ENCODE peak calls at places on chromosomes 4 and X, in six cellular contexts. N, I, C, D, O and L are unnamed samples.

GRCh38 chr4:87423313-87424031 is 1.1 kb downstream of the NUDT9 start:
- DNase-seq in N (no peak), I (no peak), C (no peak), D (no peak), O (no peak), L (no peak)

GRCh38 chrX:38664285-38664684 is 102.9 kb downstream of the TSPAN7 start:
- DNase-seq in N (no peak), I (no peak), C (no peak), D (no peak), O (peak), L (no peak)

GRCh38 chrX:145735036-145735435 is 82.6 kb upstream of the SLITRK2 start:
- DNase-seq in N (no peak), I (no peak), C (no peak), D (no peak), O (no peak), L (no peak)

GRCh38 chr4:25154594-25155265 is 5.5 kb downstream of the SEPSECS start:
- DNase-seq in N (no peak), I (peak), C (no peak), D (no peak), O (no peak), L (no peak)

GRCh38 chr4:152652102-152652501 is 27.7 kb downstream of the TMEM154 start:
- DNase-seq in N (no peak), I (no peak), C (no peak), D (no peak), O (no peak), L (no peak)

GRCh38 chr4:131609039-131609438 is 1540.1 kb upstream of the PCDH10 start:
- DNase-seq in N (no peak), I (no peak), C (no peak), D (no peak), O (no peak), L (no peak)

GRCh38 chrX:133412665-133413064 is 2.6 kb downstream of the GPC4 start:
- DNase-seq in N (no peak), I (no peak), C (no peak), D (no peak), O (no peak), L (no peak)

GRCh38 chrX:31435592-31435991 is 363.8 kb upstream of the FTHL17 start:
- DNase-seq in N (no peak), I (peak), C (no peak), D (no peak), O (no peak), L (peak)

GRCh38 chrX:20101927-20102581 is 14.7 kb downstream of the MAP7D2 start:
- DNase-seq in N (no peak), I (no peak), C (no peak), D (no peak), O (no peak), L (no peak)

GRCh38 chr4:16270654-16271328 is 44.5 kb upstream of the TAPT1 start:
- DNase-seq in N (no peak), I (no peak), C (no peak), D (no peak), O (no peak), L (no peak)

GRCh38 chrX:120790118-120790517 is 85.5 kb downstream of the CT47B1 start:
- DNase-seq in N (no peak), I (peak), C (no peak), D (no peak), O (peak), L (no peak)

GRCh38 chr4:159103406-159104131 is 690 bp downstream of the RAPGEF2 start:
- DNase-seq in N (peak), I (peak), C (peak), D (peak), O (no peak), L (peak)

GRCh38 chr4:38695844-38696243 is 31.8 kb downstream of the KLF3 start:
- DNase-seq in N (no peak), I (no peak), C (no peak), D (no peak), O (no peak), L (no peak)

GRCh38 chr4:19961092-19961491 is 290.6 kb upstream of the SLIT2 start:
- DNase-seq in N (no peak), I (no peak), C (no peak), D (no peak), O (peak), L (no peak)

GRCh38 chr4:18022572-18023039 is 1.1 kb upstream of the LCORL start:
- DNase-seq in N (no peak), I (no peak), C (no peak), D (no peak), O (no peak), L (no peak)

GRCh38 chr4:122898370-122899150 is 23.8 kb downstream of the NUDT6 start:
- DNase-seq in N (no peak), I (no peak), C (no peak), D (no peak), O (peak), L (no peak)

GRCh38 chrX:49106296-49106695 is 17.2 kb downstream of the GPKOW start:
- DNase-seq in N (no peak), I (no peak), C (no peak), D (no peak), O (no peak), L (no peak)

GRCh38 chrX:49103637-49104036 is 19.9 kb downstream of the GPKOW start:
- DNase-seq in N (no peak), I (no peak), C (no peak), D (no peak), O (no peak), L (no peak)

GRCh38 chrX:49102221-49102620 is 21.3 kb downstream of the GPKOW start:
- DNase-seq in N (no peak), I (no peak), C (no peak), D (no peak), O (no peak), L (no peak)

GRCh38 chrX:49100704-49101628 is 21.3 kb upstream of the WDR45 start:
- DNase-seq in N (peak), I (peak), C (peak), D (peak), O (peak), L (peak)

DNA sequence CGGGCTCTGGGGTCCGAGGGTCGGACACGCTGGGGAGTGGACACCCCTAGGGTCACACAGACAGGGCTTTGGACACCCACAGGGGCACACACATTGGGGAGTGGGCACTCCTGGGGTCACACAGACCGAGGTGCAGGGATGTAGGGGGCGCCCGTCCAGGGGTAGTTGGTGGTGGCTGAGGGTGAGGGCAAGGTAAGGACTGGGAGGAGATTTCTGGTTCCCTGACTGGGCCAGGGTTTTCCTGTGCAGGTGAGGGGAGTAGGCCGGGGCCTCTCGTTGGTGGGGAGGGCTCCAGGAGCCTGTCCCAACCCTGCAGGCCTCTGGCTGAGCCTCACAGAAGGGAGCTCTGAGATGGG is 21.9 kb upstream of the WDR45 start:
- DNase-seq in N (no peak), I (peak), C (no peak), D (no peak), O (no peak), L (no peak)
- TF ChIP-seq CTCF in N (no peak), I (no peak), C (no peak), D (no peak), O (no peak), L (no peak)

GRCh38 chr4:42397256-42397634 is at the start of gene SHISA3:
- DNase-seq in N (no peak), I (peak), C (peak), D (peak), O (no peak), L (peak)

GRCh38 chr4:42399393-42399792 is 2.1 kb downstream of the SHISA3 start:
- DNase-seq in N (no peak), I (no peak), C (no peak), D (no peak), O (no peak), L (no peak)

GRCh38 chr4:42397635-42398447 is 553 bp downstream of the SHISA3 start:
- DNase-seq in N (no peak), I (no peak), C (no peak), D (peak), O (no peak), L (no peak)

GRCh38 chr4:42396361-42397255 is 680 bp upstream of the SHISA3 start:
- DNase-seq in N (no peak), I (no peak), C (no peak), D (no peak), O (no peak), L (no peak)

GRCh38 chr4:42398448-42399355 is 1.4 kb downstream of the SHISA3 start:
- DNase-seq in N (no peak), I (no peak), C (no peak), D (peak), O (no peak), L (no peak)
- TF ChIP-seq CTCF in N (no peak), I (no peak), C (no peak), D (no peak), O (no peak), L (no peak)

GRCh38 chr4:127875791-127876190 is 4.9 kb upstream of the PLK4 start:
- DNase-seq in N (no peak), I (no peak), C (no peak), D (no peak), O (no peak), L (no peak)

GRCh38 chr4:127881565-127881869 is 824 bp downstream of the PLK4 start:
- DNase-seq in N (no peak), I (no peak), C (no peak), D (no peak), O (no peak), L (no peak)

DNA sequence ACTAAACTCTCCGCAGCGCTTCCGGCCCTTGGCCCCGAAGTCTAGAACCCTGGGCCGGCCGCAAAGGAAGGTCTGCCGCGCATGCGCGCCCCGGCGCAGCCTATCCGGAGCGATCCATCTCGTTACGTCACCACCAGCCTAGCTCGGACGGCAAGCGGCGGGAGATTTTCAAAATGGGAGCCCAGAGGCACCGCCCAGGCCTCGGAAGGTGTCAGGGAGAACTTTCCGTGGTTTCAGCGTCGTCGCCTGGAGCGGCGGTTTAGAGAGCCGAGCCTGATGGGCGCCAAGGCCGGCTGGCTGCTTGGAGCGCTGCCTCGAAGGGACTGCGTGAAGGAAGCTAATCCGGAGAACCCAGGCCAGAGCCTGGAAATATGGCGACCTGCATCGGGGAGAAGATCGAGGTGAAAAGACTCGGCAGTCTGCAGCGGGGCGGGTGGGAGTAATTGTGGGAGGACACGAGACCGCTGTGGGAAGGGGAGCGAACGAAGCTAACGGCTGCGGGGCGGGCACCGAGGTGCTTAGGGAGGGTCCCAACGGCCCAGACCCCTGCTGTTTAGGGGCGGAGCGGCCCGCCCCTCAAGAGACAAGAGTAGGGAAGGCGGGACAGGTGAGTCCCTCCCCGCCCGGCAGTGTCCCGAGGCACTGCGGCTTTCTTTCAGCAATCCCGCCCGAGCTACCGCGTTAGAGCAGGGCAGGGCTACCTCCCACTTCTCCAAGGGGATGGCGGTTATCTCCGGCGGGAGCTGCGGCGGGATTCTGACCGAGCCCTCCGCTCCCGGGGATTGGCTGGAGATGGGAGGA is at the start of gene PLK4:
- DNase-seq in N (peak), I (peak), C (peak), D (peak), O (peak), L (peak)
- TF ChIP-seq CTCF in N (no peak), I (no peak), C (no peak), D (no peak), O (no peak), L (no peak)

DNA sequence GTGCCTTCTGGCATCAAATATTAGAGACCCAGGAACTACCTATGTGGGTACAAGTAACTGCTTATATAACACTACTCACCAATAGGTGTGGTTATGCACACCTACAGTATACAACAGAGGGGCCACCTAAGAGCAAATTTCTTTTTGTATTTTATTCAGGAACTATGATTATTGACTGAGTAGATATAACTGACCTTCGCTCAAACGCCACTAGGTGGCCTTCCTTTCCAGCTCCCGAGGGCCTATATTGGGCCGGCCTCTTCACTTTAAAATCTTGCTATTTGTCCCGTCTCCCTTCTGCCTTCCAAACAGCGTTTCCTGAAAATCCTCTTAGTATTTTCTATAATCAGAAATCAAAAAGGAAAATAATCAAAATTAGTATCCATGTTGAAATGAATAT is 19.9 kb upstream of the PABPC5 start:
- DNase-seq in N (no peak), I (no peak), C (no peak), D (no peak), O (no peak), L (no peak)
- TF ChIP-seq CTCF in N (no peak), I (no peak), C (no peak), D (peak), O (peak), L (peak)

GRCh38 chr4:126582737-126583136 is 1050.0 kb upstream of the INTU start:
- DNase-seq in N (no peak), I (no peak), C (no peak), D (no peak), O (no peak), L (no peak)
- TF ChIP-seq CTCF in N (no peak), I (no peak), C (no peak), D (no peak), O (peak), L (no peak)

DNA sequence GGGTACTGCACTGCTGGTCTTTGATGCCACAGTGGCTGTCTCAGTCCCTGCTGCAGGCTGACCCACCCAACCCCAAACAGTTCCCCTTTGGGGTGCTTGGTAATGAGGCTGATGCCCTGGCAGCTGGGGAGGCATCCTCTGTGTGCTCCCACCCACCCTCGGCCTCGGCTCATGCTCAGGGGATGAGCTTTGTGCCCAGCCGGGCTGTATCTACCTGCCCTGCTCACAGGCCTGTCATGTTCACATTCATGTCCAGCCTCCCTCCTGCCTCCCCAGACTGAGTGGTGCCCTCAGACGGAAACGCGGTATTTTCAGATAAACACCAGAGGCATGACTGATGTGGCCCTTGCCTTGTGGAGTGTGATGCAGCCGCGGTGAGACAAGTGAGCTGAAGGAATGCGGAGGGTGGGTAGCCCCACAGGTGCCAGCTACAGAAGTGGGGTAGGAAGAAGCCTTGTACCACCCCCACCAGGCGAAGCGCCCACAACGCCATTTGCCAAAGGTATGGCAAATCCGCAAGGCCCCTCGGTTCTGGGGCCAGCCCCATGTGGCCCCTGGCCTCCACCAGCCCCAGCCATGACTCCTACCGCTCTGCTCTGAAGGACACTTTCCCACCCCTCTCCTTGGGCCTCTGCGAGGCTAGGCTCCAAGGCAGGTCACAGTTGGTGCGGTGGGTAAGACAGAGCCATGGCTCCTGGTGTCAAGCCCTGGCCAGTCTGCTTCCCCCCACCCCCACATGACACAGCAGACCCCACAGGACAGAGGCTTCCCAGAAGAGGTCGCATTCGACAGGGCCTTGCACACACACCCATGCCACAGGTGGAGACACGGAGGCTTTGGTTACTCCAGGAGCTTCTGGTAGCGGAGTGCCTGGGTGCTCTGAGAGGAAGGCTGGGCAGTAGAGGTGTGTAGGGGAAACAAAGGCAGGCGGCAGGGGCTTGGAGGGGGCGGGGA is 1.8 kb upstream of the RENBP start:
- DNase-seq in N (no peak), I (no peak), C (no peak), D (no peak), O (no peak), L (no peak)
- TF ChIP-seq CTCF in N (no peak), I (no peak), C (no peak), D (no peak), O (no peak), L (no peak)

GRCh38 chrX:69424161-69424560 is 80.0 kb upstream of the NALF2 start:
- DNase-seq in N (no peak), I (no peak), C (no peak), D (no peak), O (no peak), L (no peak)
- TF ChIP-seq CTCF in N (no peak), I (no peak), C (no peak), D (no peak), O (peak), L (no peak)

GRCh38 chr4:114417214-114417613 is 181.4 kb upstream of the UGT8 start:
- DNase-seq in N (no peak), I (no peak), C (no peak), D (no peak), O (no peak), L (no peak)
- TF ChIP-seq CTCF in N (no peak), I (no peak), C (no peak), D (no peak), O (no peak), L (no peak)

DNA sequence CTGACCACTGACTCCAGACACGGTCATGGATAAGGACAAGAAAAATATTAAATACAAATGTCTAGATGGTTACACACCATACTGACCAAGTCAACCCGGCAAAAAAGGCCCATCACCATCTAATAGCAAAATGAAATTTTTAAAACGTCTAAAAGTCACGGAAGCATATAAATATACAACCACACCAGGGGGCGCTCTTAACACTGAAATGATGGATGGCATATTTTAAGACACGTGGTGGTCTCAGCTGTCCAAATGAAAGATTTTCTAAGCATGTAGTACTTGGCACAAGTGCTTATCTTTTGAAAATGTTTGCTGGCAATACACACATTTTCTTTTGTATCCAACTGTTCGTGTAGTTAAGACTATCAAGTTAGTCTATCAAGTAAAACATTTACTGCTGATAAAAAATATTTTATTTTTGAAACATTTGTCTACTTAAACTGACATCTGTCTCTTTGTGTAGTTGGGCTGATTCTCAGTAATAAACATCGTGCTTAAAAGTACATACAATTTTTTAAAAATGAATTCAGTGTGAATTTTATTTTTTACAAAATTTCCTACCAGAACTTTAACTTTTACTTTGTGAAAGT is 64.6 kb downstream of the COX7B2 start:
- DNase-seq in N (no peak), I (peak), C (no peak), D (no peak), O (peak), L (no peak)
- TF ChIP-seq CTCF in N (peak), I (peak), C (peak), D (peak), O (peak), L (peak)

DNA sequence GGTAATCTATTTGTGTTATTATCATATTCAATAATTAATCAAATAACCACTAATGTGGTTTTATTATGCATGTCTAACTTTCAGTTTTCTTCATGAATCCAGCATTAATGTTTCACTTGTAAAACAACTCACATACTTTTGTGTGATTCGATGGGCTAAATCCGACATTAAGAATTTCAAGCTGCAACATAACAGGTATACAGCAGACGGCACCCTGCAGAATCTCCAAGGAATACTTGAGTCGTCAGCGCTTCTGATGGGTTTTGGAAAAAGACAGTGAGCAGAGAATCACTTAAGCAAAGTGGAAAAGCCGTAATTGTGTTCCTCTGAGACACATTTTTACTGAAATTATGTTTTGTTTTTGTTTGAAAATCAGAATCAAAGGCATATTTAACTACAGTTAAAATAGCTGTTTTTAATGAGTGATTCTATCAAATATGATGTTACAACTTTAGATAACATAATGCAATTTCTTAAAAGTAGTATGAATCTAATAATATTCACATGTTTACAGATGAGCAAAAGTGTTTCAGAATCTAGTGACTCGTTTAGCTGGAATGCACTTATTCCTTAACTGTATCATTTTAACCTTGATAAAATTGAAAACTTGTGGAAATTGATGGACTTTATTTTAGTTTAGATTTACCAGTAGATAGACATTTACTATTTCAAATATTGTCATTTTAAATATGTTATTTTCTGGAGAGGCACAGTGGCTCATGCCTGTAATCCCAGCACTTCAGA is 514.8 kb downstream of the CCSER1 start:
- DNase-seq in N (no peak), I (no peak), C (no peak), D (no peak), O (no peak), L (no peak)
- TF ChIP-seq CTCF in N (no peak), I (no peak), C (no peak), D (no peak), O (no peak), L (no peak)